ENCODE peak calls at places on chromosome 5, in eight cellular contexts. One of them, this sample, is unnamed.

GRCh38 chr5:177602458-177602830 is 2.5 kb downstream of the B4GALT7 start:
- DNase-seq in activated T-helper 1 cell treated with Interleukin-2 at 50 U/mL for 16 hours: no peak
- DNase-seq in bronchial epithelial cell: no peak
- DNase-seq in stimulated activated CD4-positive, alpha-beta T cell treated with anti-CD3 and anti-CD28 coated beads, Interleukin-2, amount 100 ng/mL, for 24 hours: no peak
- DNase-seq in HL-60: no peak
- DNase-seq in stimulated activated CD8-positive, alpha-beta memory T cell treated with anti-CD3 and anti-CD28 coated beads, Interleukin-12 subunit alpha, Interleukin-12 subunit beta, amount 100 ng/mL, for 1 hour: no peak
- DNase-seq in DMS153: no peak
- DNase-seq in NCI-H2171 treated with DMSO at 0.1 percent for 48 hours: no peak
- DNase-seq in this sample: no peak

GRCh38 chr5:69024241-69024651 is 69.6 kb upstream of the SLC30A5 start:
- DNase-seq in activated T-helper 1 cell treated with Interleukin-2 at 50 U/mL for 16 hours: no peak
- DNase-seq in bronchial epithelial cell: peak; percentile 58
- DNase-seq in stimulated activated CD4-positive, alpha-beta T cell treated with anti-CD3 and anti-CD28 coated beads, Interleukin-2, amount 100 ng/mL, for 24 hours: no peak
- DNase-seq in HL-60: no peak
- DNase-seq in stimulated activated CD8-positive, alpha-beta memory T cell treated with anti-CD3 and anti-CD28 coated beads, Interleukin-12 subunit alpha, Interleukin-12 subunit beta, amount 100 ng/mL, for 1 hour: no peak
- DNase-seq in DMS153: peak; percentile 14
- DNase-seq in NCI-H2171 treated with DMSO at 0.1 percent for 48 hours: no peak
- DNase-seq in this sample: no peak

GRCh38 chr5:179936976-179937681 is 29.4 kb upstream of the TBC1D9B start:
- DNase-seq in activated T-helper 1 cell treated with Interleukin-2 at 50 U/mL for 16 hours: no peak
- DNase-seq in bronchial epithelial cell: no peak
- DNase-seq in stimulated activated CD4-positive, alpha-beta T cell treated with anti-CD3 and anti-CD28 coated beads, Interleukin-2, amount 100 ng/mL, for 24 hours: no peak
- DNase-seq in HL-60: no peak
- DNase-seq in stimulated activated CD8-positive, alpha-beta memory T cell treated with anti-CD3 and anti-CD28 coated beads, Interleukin-12 subunit alpha, Interleukin-12 subunit beta, amount 100 ng/mL, for 1 hour: no peak
- DNase-seq in DMS153: no peak
- DNase-seq in NCI-H2171 treated with DMSO at 0.1 percent for 48 hours: no peak
- DNase-seq in this sample: no peak

GRCh38 chr5:169279125-169279524 is 21.8 kb downstream of the SLIT3 start:
- DNase-seq in activated T-helper 1 cell treated with Interleukin-2 at 50 U/mL for 16 hours: no peak
- DNase-seq in bronchial epithelial cell: no peak
- DNase-seq in stimulated activated CD4-positive, alpha-beta T cell treated with anti-CD3 and anti-CD28 coated beads, Interleukin-2, amount 100 ng/mL, for 24 hours: no peak
- DNase-seq in HL-60: no peak
- DNase-seq in stimulated activated CD8-positive, alpha-beta memory T cell treated with anti-CD3 and anti-CD28 coated beads, Interleukin-12 subunit alpha, Interleukin-12 subunit beta, amount 100 ng/mL, for 1 hour: no peak
- DNase-seq in DMS153: no peak
- DNase-seq in NCI-H2171 treated with DMSO at 0.1 percent for 48 hours: peak; percentile 88
- DNase-seq in this sample: no peak

GRCh38 chr5:130452744-130453143 is 548.5 kb downstream of the CHSY3 start:
- DNase-seq in activated T-helper 1 cell treated with Interleukin-2 at 50 U/mL for 16 hours: no peak
- DNase-seq in bronchial epithelial cell: no peak
- DNase-seq in stimulated activated CD4-positive, alpha-beta T cell treated with anti-CD3 and anti-CD28 coated beads, Interleukin-2, amount 100 ng/mL, for 24 hours: no peak
- DNase-seq in HL-60: no peak
- DNase-seq in stimulated activated CD8-positive, alpha-beta memory T cell treated with anti-CD3 and anti-CD28 coated beads, Interleukin-12 subunit alpha, Interleukin-12 subunit beta, amount 100 ng/mL, for 1 hour: no peak
- DNase-seq in DMS153: no peak
- DNase-seq in NCI-H2171 treated with DMSO at 0.1 percent for 48 hours: no peak
- DNase-seq in this sample: no peak

GRCh38 chr5:151528996-151529395 is 62.1 kb downstream of the FAT2 start:
- DNase-seq in activated T-helper 1 cell treated with Interleukin-2 at 50 U/mL for 16 hours: no peak
- DNase-seq in bronchial epithelial cell: no peak
- DNase-seq in stimulated activated CD4-positive, alpha-beta T cell treated with anti-CD3 and anti-CD28 coated beads, Interleukin-2, amount 100 ng/mL, for 24 hours: no peak
- DNase-seq in HL-60: no peak
- DNase-seq in stimulated activated CD8-positive, alpha-beta memory T cell treated with anti-CD3 and anti-CD28 coated beads, Interleukin-12 subunit alpha, Interleukin-12 subunit beta, amount 100 ng/mL, for 1 hour: no peak
- DNase-seq in DMS153: no peak
- DNase-seq in NCI-H2171 treated with DMSO at 0.1 percent for 48 hours: no peak
- DNase-seq in this sample: no peak

GRCh38 chr5:107428303-107428761 is 242.4 kb downstream of the EFNA5 start:
- DNase-seq in activated T-helper 1 cell treated with Interleukin-2 at 50 U/mL for 16 hours: no peak
- DNase-seq in bronchial epithelial cell: no peak
- DNase-seq in stimulated activated CD4-positive, alpha-beta T cell treated with anti-CD3 and anti-CD28 coated beads, Interleukin-2, amount 100 ng/mL, for 24 hours: no peak
- DNase-seq in HL-60: no peak
- DNase-seq in stimulated activated CD8-positive, alpha-beta memory T cell treated with anti-CD3 and anti-CD28 coated beads, Interleukin-12 subunit alpha, Interleukin-12 subunit beta, amount 100 ng/mL, for 1 hour: no peak
- DNase-seq in DMS153: no peak
- DNase-seq in NCI-H2171 treated with DMSO at 0.1 percent for 48 hours: no peak
- DNase-seq in this sample: no peak

GRCh38 chr5:145586664-145587307 is 248.4 kb downstream of the PRELID2 start:
- DNase-seq in activated T-helper 1 cell treated with Interleukin-2 at 50 U/mL for 16 hours: no peak
- DNase-seq in bronchial epithelial cell: no peak
- DNase-seq in stimulated activated CD4-positive, alpha-beta T cell treated with anti-CD3 and anti-CD28 coated beads, Interleukin-2, amount 100 ng/mL, for 24 hours: no peak
- DNase-seq in HL-60: no peak
- DNase-seq in stimulated activated CD8-positive, alpha-beta memory T cell treated with anti-CD3 and anti-CD28 coated beads, Interleukin-12 subunit alpha, Interleukin-12 subunit beta, amount 100 ng/mL, for 1 hour: no peak
- DNase-seq in DMS153: no peak
- DNase-seq in NCI-H2171 treated with DMSO at 0.1 percent for 48 hours: no peak
- DNase-seq in this sample: no peak

GRCh38 chr5:78964889-78965288 is 20.2 kb downstream of the ARSB start:
- DNase-seq in activated T-helper 1 cell treated with Interleukin-2 at 50 U/mL for 16 hours: no peak
- DNase-seq in bronchial epithelial cell: peak; percentile 70
- DNase-seq in stimulated activated CD4-positive, alpha-beta T cell treated with anti-CD3 and anti-CD28 coated beads, Interleukin-2, amount 100 ng/mL, for 24 hours: no peak
- DNase-seq in HL-60: no peak
- DNase-seq in stimulated activated CD8-positive, alpha-beta memory T cell treated with anti-CD3 and anti-CD28 coated beads, Interleukin-12 subunit alpha, Interleukin-12 subunit beta, amount 100 ng/mL, for 1 hour: no peak
- DNase-seq in DMS153: peak; percentile 46
- DNase-seq in NCI-H2171 treated with DMSO at 0.1 percent for 48 hours: peak; percentile 43
- DNase-seq in this sample: no peak

GRCh38 chr5:68932830-68933434 is 160.9 kb upstream of the SLC30A5 start:
- DNase-seq in activated T-helper 1 cell treated with Interleukin-2 at 50 U/mL for 16 hours: no peak
- DNase-seq in bronchial epithelial cell: no peak
- DNase-seq in stimulated activated CD4-positive, alpha-beta T cell treated with anti-CD3 and anti-CD28 coated beads, Interleukin-2, amount 100 ng/mL, for 24 hours: no peak
- DNase-seq in HL-60: no peak
- DNase-seq in stimulated activated CD8-positive, alpha-beta memory T cell treated with anti-CD3 and anti-CD28 coated beads, Interleukin-12 subunit alpha, Interleukin-12 subunit beta, amount 100 ng/mL, for 1 hour: no peak
- DNase-seq in DMS153: no peak
- DNase-seq in NCI-H2171 treated with DMSO at 0.1 percent for 48 hours: no peak
- DNase-seq in this sample: peak; percentile 9

GRCh38 chr5:142325677-142326479 is 1.1 kb upstream of the SPRY4 start:
- DNase-seq in activated T-helper 1 cell treated with Interleukin-2 at 50 U/mL for 16 hours: no peak
- DNase-seq in bronchial epithelial cell: no peak
- DNase-seq in stimulated activated CD4-positive, alpha-beta T cell treated with anti-CD3 and anti-CD28 coated beads, Interleukin-2, amount 100 ng/mL, for 24 hours: peak; percentile 43
- DNase-seq in HL-60: no peak
- DNase-seq in stimulated activated CD8-positive, alpha-beta memory T cell treated with anti-CD3 and anti-CD28 coated beads, Interleukin-12 subunit alpha, Interleukin-12 subunit beta, amount 100 ng/mL, for 1 hour: no peak
- DNase-seq in DMS153: peak; percentile 43
- DNase-seq in NCI-H2171 treated with DMSO at 0.1 percent for 48 hours: peak; percentile 2
- DNase-seq in this sample: no peak

GRCh38 chr5:93054424-93055165 is 526.4 kb downstream of the NR2F1-AS1 start:
- DNase-seq in activated T-helper 1 cell treated with Interleukin-2 at 50 U/mL for 16 hours: no peak
- DNase-seq in bronchial epithelial cell: peak; percentile 22
- DNase-seq in stimulated activated CD4-positive, alpha-beta T cell treated with anti-CD3 and anti-CD28 coated beads, Interleukin-2, amount 100 ng/mL, for 24 hours: no peak
- DNase-seq in HL-60: peak; percentile 14
- DNase-seq in stimulated activated CD8-positive, alpha-beta memory T cell treated with anti-CD3 and anti-CD28 coated beads, Interleukin-12 subunit alpha, Interleukin-12 subunit beta, amount 100 ng/mL, for 1 hour: no peak
- DNase-seq in DMS153: no peak
- DNase-seq in NCI-H2171 treated with DMSO at 0.1 percent for 48 hours: no peak
- DNase-seq in this sample: no peak

GRCh38 chr5:14105717-14106435 is 37.3 kb upstream of the TRIO start:
- DNase-seq in activated T-helper 1 cell treated with Interleukin-2 at 50 U/mL for 16 hours: no peak
- DNase-seq in bronchial epithelial cell: peak; percentile 85
- DNase-seq in stimulated activated CD4-positive, alpha-beta T cell treated with anti-CD3 and anti-CD28 coated beads, Interleukin-2, amount 100 ng/mL, for 24 hours: no peak
- DNase-seq in HL-60: no peak
- DNase-seq in stimulated activated CD8-positive, alpha-beta memory T cell treated with anti-CD3 and anti-CD28 coated beads, Interleukin-12 subunit alpha, Interleukin-12 subunit beta, amount 100 ng/mL, for 1 hour: no peak
- DNase-seq in DMS153: no peak
- DNase-seq in NCI-H2171 treated with DMSO at 0.1 percent for 48 hours: peak; percentile 72
- DNase-seq in this sample: no peak

GRCh38 chr5:911601-912000 is 18.9 kb downstream of the TRIP13 start:
- DNase-seq in activated T-helper 1 cell treated with Interleukin-2 at 50 U/mL for 16 hours: no peak
- DNase-seq in bronchial epithelial cell: peak; percentile 59
- DNase-seq in stimulated activated CD4-positive, alpha-beta T cell treated with anti-CD3 and anti-CD28 coated beads, Interleukin-2, amount 100 ng/mL, for 24 hours: no peak
- DNase-seq in HL-60: no peak
- DNase-seq in stimulated activated CD8-positive, alpha-beta memory T cell treated with anti-CD3 and anti-CD28 coated beads, Interleukin-12 subunit alpha, Interleukin-12 subunit beta, amount 100 ng/mL, for 1 hour: no peak
- DNase-seq in DMS153: no peak
- DNase-seq in NCI-H2171 treated with DMSO at 0.1 percent for 48 hours: no peak
- DNase-seq in this sample: no peak

GRCh38 chr5:141475625-141476131 is at the start of gene PCDHGC3:
- DNase-seq in activated T-helper 1 cell treated with Interleukin-2 at 50 U/mL for 16 hours: no peak
- DNase-seq in bronchial epithelial cell: peak; percentile 88
- DNase-seq in stimulated activated CD4-positive, alpha-beta T cell treated with anti-CD3 and anti-CD28 coated beads, Interleukin-2, amount 100 ng/mL, for 24 hours: peak; percentile 50
- DNase-seq in HL-60: peak; percentile 28
- DNase-seq in stimulated activated CD8-positive, alpha-beta memory T cell treated with anti-CD3 and anti-CD28 coated beads, Interleukin-12 subunit alpha, Interleukin-12 subunit beta, amount 100 ng/mL, for 1 hour: no peak
- DNase-seq in DMS153: peak; percentile 65
- DNase-seq in NCI-H2171 treated with DMSO at 0.1 percent for 48 hours: peak; percentile 87
- DNase-seq in this sample: peak; percentile 10

GRCh38 chr5:50711280-50711679 is 44.8 kb downstream of the PARP8 start:
- DNase-seq in activated T-helper 1 cell treated with Interleukin-2 at 50 U/mL for 16 hours: peak; percentile 15
- DNase-seq in bronchial epithelial cell: no peak
- DNase-seq in stimulated activated CD4-positive, alpha-beta T cell treated with anti-CD3 and anti-CD28 coated beads, Interleukin-2, amount 100 ng/mL, for 24 hours: peak; percentile 62
- DNase-seq in HL-60: no peak
- DNase-seq in stimulated activated CD8-positive, alpha-beta memory T cell treated with anti-CD3 and anti-CD28 coated beads, Interleukin-12 subunit alpha, Interleukin-12 subunit beta, amount 100 ng/mL, for 1 hour: no peak
- DNase-seq in DMS153: no peak
- DNase-seq in NCI-H2171 treated with DMSO at 0.1 percent for 48 hours: no peak
- DNase-seq in this sample: peak; percentile 38

GRCh38 chr5:139415221-139415861 is 11.5 kb upstream of the SPATA24 start:
- DNase-seq in activated T-helper 1 cell treated with Interleukin-2 at 50 U/mL for 16 hours: no peak
- DNase-seq in bronchial epithelial cell: peak; percentile 72
- DNase-seq in stimulated activated CD4-positive, alpha-beta T cell treated with anti-CD3 and anti-CD28 coated beads, Interleukin-2, amount 100 ng/mL, for 24 hours: no peak
- DNase-seq in HL-60: no peak
- DNase-seq in stimulated activated CD8-positive, alpha-beta memory T cell treated with anti-CD3 and anti-CD28 coated beads, Interleukin-12 subunit alpha, Interleukin-12 subunit beta, amount 100 ng/mL, for 1 hour: no peak
- DNase-seq in DMS153: no peak
- DNase-seq in NCI-H2171 treated with DMSO at 0.1 percent for 48 hours: peak; percentile 30
- DNase-seq in this sample: no peak